ENCODE peak calls at places on chromosomes 2 and 18, in four cellular contexts. A, S, Y and R are unnamed samples.

GRCh38 chr2:205704101-205704741 is 21.9 kb downstream of the NRP2 start:
- DNase-seq in Y (no peak), S (peak; percentile 78), A (no peak), R (no peak)

GRCh38 chr2:172447811-172448493 is 20.6 kb downstream of the ITGA6 start:
- DNase-seq in S (no peak), Y (no peak), A (no peak), R (no peak)

GRCh38 chr18:35089382-35089781 is 48.2 kb downstream of the MAPRE2 start:
- DNase-seq in S (no peak), Y (no peak), A (no peak), R (no peak)

GRCh38 chr2:24855703-24856102 is 62.5 kb downstream of the CENPO start:
- DNase-seq in A (peak; percentile 51), Y (no peak), S (peak; percentile 70), R (peak; percentile 82)

GRCh38 chr2:239257511-239257937 is 143.3 kb downstream of the HDAC4 start:
- DNase-seq in A (no peak), S (peak; percentile 62), Y (no peak), R (no peak)

GRCh38 chr18:7307586-7307985 is 76.7 kb downstream of the LRRC30 start:
- DNase-seq in S (no peak), A (no peak), Y (no peak), R (no peak)

GRCh38 chr18:22165049-22165602 is 4.3 kb upstream of the GATA6 start:
- DNase-seq in Y (no peak), A (peak; percentile 34), S (no peak), R (no peak)

GRCh38 chr18:63376493-63377053 is 9.6 kb upstream of the KDSR start:
- DNase-seq in Y (no peak), A (no peak), S (no peak), R (no peak)

GRCh38 chr2:119429225-119430000 is 2.2 kb upstream of the TMEM37 start:
- DNase-seq in A (no peak), S (no peak), Y (no peak), R (peak; percentile 20)

GRCh38 chr18:1488957-1489356 is 584.3 kb downstream of the ADCYAP1 start:
- DNase-seq in Y (no peak), S (no peak), A (no peak), R (no peak)

GRCh38 chr18:75660932-75661331 is 233.4 kb upstream of the SMIM21 start:
- DNase-seq in A (no peak), Y (no peak), S (no peak), R (no peak)

GRCh38 chr2:9753665-9754531 is 89.4 kb upstream of the TAF1B start:
- DNase-seq in S (no peak), A (no peak), Y (no peak), R (peak; percentile 15)

GRCh38 chr2:124112255-124112654 is 87.2 kb downstream of the CNTNAP5 start:
- DNase-seq in Y (no peak), A (no peak), S (no peak), R (no peak)

GRCh38 chr18:79726721-79727120 is 47.1 kb downstream of the CTDP1 start:
- DNase-seq in Y (no peak), A (no peak), S (no peak), R (no peak)
- H3K9me3 ChIP-seq in Y (peaks cover 7% of the 10 kb centered on the region), A (peaks cover 14% of the 10 kb centered on the region), S (peaks cover 6% of the 10 kb centered on the region), R (no peaks in the 10 kb centered on the region)

GRCh38 chr2:197804049-197804757 is at the start of gene PLCL1:
- DNase-seq in S (peak; percentile 97), A (peak; percentile 93), Y (peak; percentile 63), R (peak; percentile 94)
- H3K27ac ChIP-seq in S (peak within 1 kb of the TSS; percentile 77), A (peak within 1 kb of the TSS; percentile 76), Y (no peak within 1 kb of the TSS), R (peak within 1 kb of the TSS; percentile 87)

GRCh38 chr2:2827691-2828315 is 496.7 kb upstream of the MYT1L start:
- DNase-seq in Y (no peak), S (no peak), A (no peak), R (no peak)

GRCh38 chr2:2825516-2826208 is 494.6 kb upstream of the MYT1L start:
- DNase-seq in Y (no peak), S (no peak), A (no peak), R (no peak)

GRCh38 chr2:2826209-2826551 is 495.1 kb upstream of the MYT1L start:
- DNase-seq in Y (no peak), A (no peak), S (no peak), R (no peak)

GRCh38 chr2:2826621-2827020 is 495.5 kb upstream of the MYT1L start:
- DNase-seq in S (no peak), Y (no peak), A (no peak), R (no peak)

GRCh38 chr2:2827237-2827636 is 496.2 kb upstream of the MYT1L start:
- DNase-seq in Y (no peak), S (no peak), A (no peak), R (no peak)
- H3K9me3 ChIP-seq in Y (no peaks in the 10 kb centered on the region), S (no peaks in the 10 kb centered on the region), A (peaks cover under 1% of the 10 kb centered on the region), R (no peaks in the 10 kb centered on the region)

DNA sequence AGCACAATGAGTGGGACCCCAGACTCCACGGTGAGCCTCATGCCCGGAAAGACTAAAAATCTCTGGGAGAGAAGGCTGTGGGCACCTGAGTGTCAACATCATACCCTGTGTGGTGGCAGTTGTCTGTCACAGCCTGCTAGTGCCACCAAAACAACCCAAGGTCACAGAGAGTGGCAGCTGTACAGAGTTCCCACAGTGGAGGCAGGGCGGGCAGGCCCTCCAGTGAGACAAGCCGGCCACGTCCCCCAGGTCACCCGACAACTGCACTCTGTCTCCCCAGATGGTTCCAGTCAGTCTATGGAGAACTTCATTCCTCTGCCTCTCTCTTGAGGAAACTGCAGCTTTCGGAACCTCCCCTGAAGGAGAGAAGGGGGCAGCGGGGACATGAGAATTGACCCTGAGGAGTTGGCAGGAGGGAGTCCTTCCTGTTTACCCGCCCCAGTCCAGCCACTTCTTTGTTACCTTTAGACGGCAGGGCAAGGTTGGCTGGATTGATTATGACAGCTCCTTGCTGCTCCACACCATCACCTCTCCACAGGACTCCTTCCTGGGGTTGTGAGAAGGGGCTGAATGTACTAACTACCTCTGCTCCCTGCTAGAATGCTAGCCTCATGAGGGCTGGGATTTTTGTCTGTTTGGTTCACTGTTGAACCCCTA is 11.3 kb upstream of the FIGLA start:
- DNase-seq in Y (no peak), A (no peak), S (no peak), R (no peak)
- H3K27ac ChIP-seq in Y (no peak overlapping the region), A (no peak overlapping the region), S (no peak overlapping the region), R (no peak overlapping the region)

DNA sequence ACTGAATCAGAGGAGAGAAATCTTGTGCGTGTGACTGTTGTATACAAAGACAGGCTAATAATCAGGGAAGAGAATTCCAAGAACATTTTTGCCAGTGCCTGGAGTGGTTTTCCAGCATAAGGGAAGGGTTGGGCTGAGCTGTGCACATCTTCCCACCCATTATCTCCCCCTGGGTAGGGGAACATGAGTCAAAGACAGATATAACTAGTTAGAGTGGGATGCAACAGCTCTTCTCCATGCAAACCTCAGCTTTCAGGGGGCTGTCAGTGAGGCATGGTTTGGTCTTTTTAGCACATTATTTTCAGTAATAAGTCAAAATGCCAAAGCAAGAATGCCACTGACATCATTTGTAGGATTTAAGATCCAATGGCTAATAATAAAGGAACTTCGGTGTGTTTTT is 27.9 kb upstream of the INPP4A start:
- DNase-seq in S (no peak), Y (no peak), A (no peak), R (no peak)
- H3K9me3 ChIP-seq in S (no peaks in the 10 kb centered on the region), Y (peaks cover 25% of the 10 kb centered on the region), A (no peaks in the 10 kb centered on the region), R (no peaks in the 10 kb centered on the region)

GRCh38 chr2:47270421-47270820 is 115.3 kb upstream of the STPG4 start:
- DNase-seq in Y (no peak), A (no peak), S (no peak), R (no peak)
- H3K27ac ChIP-seq in Y (no peak overlapping the region), A (peak overlapping the region; percentile 63), S (no peak overlapping the region), R (no peak overlapping the region)

DNA sequence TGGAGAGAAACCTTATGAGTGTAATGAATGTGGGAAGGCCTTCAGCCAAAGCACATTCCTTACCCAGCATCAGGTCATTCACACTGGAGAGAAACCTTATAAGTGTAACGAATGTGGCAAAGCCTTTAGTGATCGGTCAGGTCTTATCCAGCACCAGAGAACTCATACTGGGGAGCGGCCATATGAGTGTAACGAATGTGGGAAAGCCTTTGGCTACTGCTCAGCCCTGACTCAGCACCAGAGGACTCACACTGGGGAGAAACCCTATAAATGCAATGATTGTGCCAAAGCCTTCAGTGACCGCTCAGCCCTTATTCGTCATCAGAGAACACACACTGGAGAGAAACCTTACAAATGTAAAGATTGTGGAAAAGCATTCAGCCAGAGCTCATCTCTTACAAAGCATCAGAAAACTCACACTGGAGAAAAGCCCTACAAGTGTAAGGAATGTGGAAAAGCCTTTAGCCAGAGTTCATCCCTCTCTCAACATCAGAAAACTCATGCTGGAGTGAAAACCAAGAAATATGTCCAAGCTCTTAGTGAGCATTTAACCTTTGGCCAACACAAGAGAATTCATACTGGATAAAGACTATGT is 7.8 kb downstream of the ZNF892 start:
- DNase-seq in S (no peak), Y (no peak), A (no peak), R (no peak)
- H3K9me3 ChIP-seq in S (peaks cover 82% of the 10 kb centered on the region), Y (peaks cover 92% of the 10 kb centered on the region), A (peaks cover 99% of the 10 kb centered on the region), R (peaks cover 84% of the 10 kb centered on the region)

DNA sequence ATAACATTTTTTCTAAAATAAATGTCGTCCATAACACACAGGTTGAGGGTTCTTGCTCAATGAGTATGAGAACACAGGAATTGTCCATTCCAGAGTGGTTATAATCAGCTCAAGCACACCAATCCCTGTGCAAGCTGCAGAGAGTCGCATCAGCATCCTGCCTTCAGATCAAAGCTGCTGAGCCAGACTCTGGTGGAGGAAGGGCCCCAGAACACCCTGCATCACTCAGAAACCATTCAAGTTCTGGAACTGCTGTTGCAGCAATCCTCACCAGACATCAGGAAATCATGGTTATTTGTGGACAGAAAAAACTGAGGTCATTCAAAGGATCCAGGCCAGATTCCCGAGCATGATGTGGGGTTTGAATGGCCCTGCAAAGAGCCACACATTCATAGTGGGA is 44.5 kb downstream of the DNER start:
- DNase-seq in S (no peak), A (no peak), Y (no peak), R (no peak)
- H3K27ac ChIP-seq in S (no peak overlapping the region), A (no peak overlapping the region), Y (no peak overlapping the region), R (no peak overlapping the region)

DNA sequence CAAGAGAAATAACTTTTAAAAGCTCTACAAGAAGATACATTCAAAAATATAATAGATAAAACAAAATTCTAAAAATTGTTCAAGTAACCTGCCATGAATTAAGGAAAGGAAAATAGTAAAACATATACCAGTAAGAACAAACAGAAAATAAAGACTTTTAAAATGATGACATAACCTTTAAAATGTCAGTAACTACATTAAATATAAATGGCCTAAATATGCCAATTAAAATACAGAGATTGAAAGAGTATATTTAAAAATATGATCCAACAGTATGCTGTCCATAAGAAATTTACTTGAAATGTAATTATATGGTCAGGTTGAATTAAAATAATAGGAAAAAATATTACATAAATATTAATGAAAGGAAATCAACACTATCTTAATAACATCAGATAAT is 911.7 kb upstream of the POU3F3 start:
- DNase-seq in Y (no peak), A (no peak), S (no peak), R (no peak)
- H3K9me3 ChIP-seq in Y (no peaks in the 10 kb centered on the region), A (peaks cover 26% of the 10 kb centered on the region), S (no peaks in the 10 kb centered on the region), R (no peaks in the 10 kb centered on the region)